ENCODE peak calls at places on chromosomes 12 and 14, in four cellular contexts. K, Z, Q and U are unnamed samples.
A peak's percentile ranks its signal among the peaks of the same experiment; 100 is the strongest.

GRCh38 chr12:75977590-75977951 is 54.0 kb downstream of the PHLDA1 start:
- DNase-seq in K (no peak), Z (no peak), Q (no peak), U (no peak)

GRCh38 chr12:53569174-53569557 is 57.0 kb downstream of the ATF7 start:
- DNase-seq in K (peak; percentile 80), Z (peak; percentile 51), Q (no peak), U (no peak)

GRCh38 chr14:49767473-49768300 is at the start of gene KLHDC2:
- DNase-seq in K (peak; percentile 88), Z (peak; percentile 92), Q (peak; percentile 93), U (peak; percentile 90)

GRCh38 chr14:74620497-74620921 is 8.5 kb upstream of the LTBP2 start:
- DNase-seq in K (peak; percentile 95), Z (peak; percentile 97), Q (no peak), U (no peak)

GRCh38 chr12:100987552-100988277 is 193.1 kb downstream of the ANO4 start:
- DNase-seq in K (peak; percentile 70), Z (peak; percentile 49), Q (no peak), U (peak; percentile 26)

GRCh38 chr12:57993030-57993429 is 51.7 kb downstream of the ATP23 start:
- DNase-seq in K (peak; percentile 28), Z (peak; percentile 33), Q (no peak), U (no peak)

GRCh38 chr12:87720967-87721366 is 308.2 kb downstream of the C12orf50 start:
- DNase-seq in K (no peak), Z (peak; percentile 38), Q (no peak), U (no peak)

GRCh38 chr12:107242189-107242588 is 148.8 kb upstream of the CRY1 start:
- DNase-seq in K (peak; percentile 20), Z (peak; percentile 47), Q (no peak), U (no peak)

GRCh38 chr12:94207467-94208432 is 59.4 kb downstream of the PLXNC1 start:
- DNase-seq in K (no peak), Z (peak; percentile 64), Q (no peak), U (peak; percentile 21)

GRCh38 chr12:53060721-53061276 is 10.9 kb downstream of the TNS2 start:
- DNase-seq in K (no peak), Z (no peak), Q (peak; percentile 56), U (peak; percentile 19)